ENCODE peak calls at places on chromosome 10, in nine cellular contexts. J, I, U, H, N, G, R, P and Q are unnamed samples.

GRCh38 chr10:5076615-5077014 is 17.6 kb upstream of the AKR1C3 start:
- DNase-seq in J (no peak), I (no peak), U (no peak), H (no peak), N (no peak), G (no peak), R (no peak), P (no peak), Q (no peak)

GRCh38 chr10:76469675-76470074 is 1038.3 kb downstream of the LRMDA start:
- DNase-seq in J (no peak), I (no peak), U (no peak), H (no peak), N (no peak), G (no peak), R (no peak), P (no peak), Q (no peak)

GRCh38 chr10:60646966-60647796 is 131.1 kb upstream of the CDK1 start:
- DNase-seq in J (no peak), I (no peak), U (peak; percentile 57), H (peak; percentile 19), N (peak; percentile 63), G (no peak), R (no peak), P (peak; percentile 57), Q (no peak)

GRCh38 chr10:60433684-60434083 is 44.0 kb upstream of the ANK3 start:
- DNase-seq in J (no peak), I (no peak), U (no peak), H (no peak), N (no peak), G (no peak), R (no peak), P (no peak), Q (no peak)

GRCh38 chr10:121260383-121260782 is 337.9 kb downstream of the FGFR2 start:
- DNase-seq in J (no peak), I (no peak), U (no peak), H (no peak), N (no peak), G (no peak), R (no peak), P (no peak), Q (no peak)

GRCh38 chr10:73601486-73601921 is 10.4 kb upstream of the USP54 start:
- DNase-seq in J (no peak), I (no peak), U (no peak), H (no peak), N (peak; percentile 70), G (no peak), R (no peak), P (no peak), Q (no peak)

GRCh38 chr10:51886438-51887068 is 187.2 kb upstream of the CSTF2T start:
- DNase-seq in J (no peak), I (no peak), U (no peak), H (peak; percentile 23), N (no peak), G (no peak), R (no peak), P (no peak), Q (no peak)

GRCh38 chr10:59234194-59234593 is 57.8 kb downstream of the PHYHIPL start:
- DNase-seq in J (no peak), I (no peak), U (no peak), H (no peak), N (no peak), G (no peak), R (no peak), P (no peak), Q (no peak)

GRCh38 chr10:44920252-44920651 is 9.1 kb downstream of the TMEM72 start:
- DNase-seq in J (no peak), I (no peak), U (no peak), H (no peak), N (no peak), G (no peak), R (no peak), P (no peak), Q (no peak)

GRCh38 chr10:115118346-115118745 is 25.2 kb downstream of the ATRNL1 start:
- DNase-seq in J (no peak), I (no peak), U (no peak), H (no peak), N (no peak), G (no peak), R (no peak), P (no peak), Q (no peak)

GRCh38 chr10:90857635-90858488 is at the start of gene HTR7:
- DNase-seq in J (peak; percentile 79), I (peak; percentile 50), U (peak; percentile 85), H (no peak), N (no peak), G (no peak), R (peak; percentile 32), P (no peak), Q (peak; percentile 45)

GRCh38 chr10:20598590-20598989 is 298.5 kb downstream of the NEBL start:
- DNase-seq in J (peak; percentile 78), I (peak; percentile 9), U (no peak), H (peak; percentile 42), N (no peak), G (no peak), R (peak; percentile 20), P (no peak), Q (no peak)

GRCh38 chr10:115654961-115655360 is 561.8 kb downstream of the ATRNL1 start:
- DNase-seq in J (no peak), I (peak; percentile 2), U (no peak), H (no peak), N (no peak), G (no peak), R (no peak), P (no peak), Q (no peak)

GRCh38 chr10:101301111-101301731 is 52.7 kb upstream of the BTRC start:
- DNase-seq in J (no peak), I (peak; percentile 57), U (peak; percentile 66), H (peak; percentile 5), N (peak; percentile 31), G (no peak), R (no peak), P (peak; percentile 7), Q (no peak)

GRCh38 chr10:113412161-113412560 is 140.7 kb upstream of the HABP2 start:
- DNase-seq in J (no peak), I (no peak), U (no peak), H (no peak), N (no peak), G (no peak), R (no peak), P (no peak), Q (no peak)